ENCODE peak calls at places on chromosomes 5 and 9, in ten cellular contexts. R, G, F, U, Q, X, C, B, D and L are unnamed samples.

GRCh38 chr5:3602713-3603502 is 7.3 kb downstream of the IRX1 start:
- DNase-seq in U (no peak), F (peak; percentile 36), Q (no peak), C (peak; percentile 51), R (no peak), G (no peak), B (peak; percentile 72), D (no peak), X (no peak), L (no peak)

GRCh38 chr5:16461782-16462181 is 3.8 kb downstream of the ZNF622 start:
- DNase-seq in U (no peak), Q (no peak), R (no peak), X (no peak), C (no peak), F (no peak), G (peak; percentile 94), D (no peak), B (no peak), L (no peak)

GRCh38 chr5:116498478-116498877 is 76.1 kb downstream of the SEMA6A start:
- DNase-seq in R (no peak), D (no peak), B (no peak), F (no peak), U (peak; percentile 34), G (no peak), C (no peak), X (no peak), Q (no peak), L (no peak)

GRCh38 chr5:111563041-111563822 is 50.9 kb upstream of the STARD4 start:
- DNase-seq in G (peak; percentile 90), C (no peak), R (no peak), B (no peak), X (no peak), U (no peak), Q (no peak), F (no peak), D (no peak), L (peak; percentile 61)

GRCh38 chr5:162684145-162684544 is 616.6 kb downstream of the GABRG2 start:
- DNase-seq in F (no peak), B (no peak), C (no peak), Q (no peak), G (no peak), X (no peak), D (no peak), U (no peak), R (no peak), L (no peak)

GRCh38 chr9:128103589-128103962 is 24.0 kb downstream of the PTGES2 start:
- DNase-seq in B (peak; percentile 73), R (no peak), G (no peak), X (no peak), F (no peak), C (peak; percentile 9), Q (no peak), D (peak; percentile 83), U (peak; percentile 41), L (no peak)

GRCh38 chr9:128902351-128903078 is 18.3 kb upstream of the PHYHD1 start:
- DNase-seq in X (no peak), R (no peak), D (no peak), Q (no peak), F (peak; percentile 66), B (peak; percentile 97), C (peak; percentile 64), U (no peak), G (no peak), L (no peak)

GRCh38 chr5:146699729-146700430 is 178.7 kb downstream of the PPP2R2B start:
- DNase-seq in D (no peak), B (no peak), U (no peak), Q (no peak), X (no peak), G (no peak), R (no peak), F (no peak), C (no peak), L (no peak)

GRCh38 chr5:60886158-60886557 is 42.1 kb upstream of the ELOVL7 start:
- DNase-seq in Q (no peak), U (no peak), G (no peak), X (no peak), C (no peak), D (no peak), B (no peak), F (no peak), R (no peak), L (no peak)

GRCh38 chr5:14675865-14676300 is 11.4 kb downstream of the OTULIN start:
- DNase-seq in C (no peak), D (no peak), X (no peak), Q (no peak), G (no peak), B (no peak), U (no peak), F (no peak), R (no peak), L (no peak)

GRCh38 chr5:171893290-171893890 is 107.8 kb downstream of the SMIM23 start:
- DNase-seq in F (no peak), D (no peak), X (no peak), G (peak; percentile 81), U (no peak), B (no peak), C (no peak), R (no peak), Q (no peak), L (no peak)

GRCh38 chr5:158812381-158812780 is 287.3 kb downstream of the EBF1 start:
- DNase-seq in R (no peak), F (no peak), X (no peak), B (peak; percentile 91), G (no peak), Q (peak; percentile 21), C (no peak), U (peak; percentile 41), D (no peak), L (peak; percentile 73)

DNA sequence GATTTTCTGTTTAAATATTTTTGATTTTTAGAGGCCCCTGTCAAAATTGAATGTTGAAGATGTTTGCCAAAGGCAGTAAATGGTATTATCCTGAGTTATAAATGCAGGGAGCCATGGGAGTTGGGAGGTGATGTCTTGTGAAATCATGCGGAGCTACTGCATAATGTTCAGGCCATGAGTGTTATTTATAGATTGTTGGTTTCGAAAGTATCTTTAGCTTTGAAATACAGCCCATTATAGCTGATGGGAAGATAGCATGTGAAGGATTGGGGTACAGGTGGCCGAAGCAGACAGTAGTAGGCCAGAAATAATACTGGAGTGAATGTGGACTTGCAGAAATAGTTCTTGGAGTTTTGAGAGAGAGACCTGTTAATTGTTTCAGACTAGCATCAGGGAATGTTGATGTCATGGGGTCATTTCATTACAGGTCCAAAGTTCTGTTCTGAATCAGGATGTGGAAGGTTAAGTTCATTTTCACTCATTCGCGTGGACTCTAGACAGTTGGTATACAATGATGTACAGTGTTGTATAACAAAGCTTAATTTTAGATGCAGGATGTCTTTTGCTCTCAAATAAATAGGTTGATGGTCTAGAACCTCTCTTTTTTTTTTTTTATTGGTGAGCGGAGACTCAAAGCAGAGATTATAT is 3.8 kb downstream of the ATP6V1G1 start:
- DNase-seq in R (no peak), U (no peak), X (no peak), B (no peak), D (no peak), G (no peak), C (no peak), Q (no peak), F (no peak), L (no peak)
- H3K4me1 ChIP-seq in R (peaks cover 28% of the 10 kb centered on the region), U (peaks cover 13% of the 10 kb centered on the region), X (peaks cover 10% of the 10 kb centered on the region), B (peaks cover 64% of the 10 kb centered on the region), D (peaks cover 37% of the 10 kb centered on the region), G (peaks cover 7% of the 10 kb centered on the region), C (peaks cover 28% of the 10 kb centered on the region), Q (peaks cover 45% of the 10 kb centered on the region), F (peaks cover 59% of the 10 kb centered on the region), L (peaks cover 49% of the 10 kb centered on the region)

GRCh38 chr9:105419981-105420597 is 27.7 kb upstream of the FSD1L start:
- DNase-seq in U (no peak), C (no peak), Q (no peak), X (no peak), D (peak; percentile 62), R (no peak), G (no peak), B (no peak), F (no peak), L (no peak)
- H3K27ac ChIP-seq in U (no peak overlapping the region), C (no peak overlapping the region), Q (no peak overlapping the region), X (no peak overlapping the region), D (peak overlapping the region; percentile 88), R (no peak overlapping the region), G (no peak overlapping the region), B (no peak overlapping the region), F (no peak overlapping the region), L (no peak overlapping the region)

GRCh38 chr9:35073276-35073607 is 817 bp upstream of the VCP start:
- DNase-seq in G (peak; percentile 19), R (no peak), C (no peak), D (no peak), U (no peak), F (no peak), Q (no peak), X (no peak), B (no peak), L (no peak)

GRCh38 chr9:35074141-35074540 is 1.7 kb upstream of the VCP start:
- DNase-seq in C (no peak), U (no peak), B (peak; percentile 69), X (no peak), R (no peak), D (no peak), G (no peak), F (no peak), Q (no peak), L (peak; percentile 54)

GRCh38 chr9:35070823-35071813 is 1.3 kb downstream of the VCP start:
- DNase-seq in X (no peak), U (no peak), F (peak; percentile 30), D (no peak), B (no peak), C (no peak), Q (peak; percentile 49), G (peak; percentile 46), R (no peak), L (no peak)

GRCh38 chr9:35072461-35073275 is at the start of gene VCP:
- DNase-seq in G (peak; percentile 99), D (peak; percentile 99), R (peak; percentile 100), Q (peak; percentile 99), X (peak; percentile 99), B (peak; percentile 98), F (peak; percentile 98), U (peak; percentile 97), C (peak; percentile 98), L (peak; percentile 99)

DNA sequence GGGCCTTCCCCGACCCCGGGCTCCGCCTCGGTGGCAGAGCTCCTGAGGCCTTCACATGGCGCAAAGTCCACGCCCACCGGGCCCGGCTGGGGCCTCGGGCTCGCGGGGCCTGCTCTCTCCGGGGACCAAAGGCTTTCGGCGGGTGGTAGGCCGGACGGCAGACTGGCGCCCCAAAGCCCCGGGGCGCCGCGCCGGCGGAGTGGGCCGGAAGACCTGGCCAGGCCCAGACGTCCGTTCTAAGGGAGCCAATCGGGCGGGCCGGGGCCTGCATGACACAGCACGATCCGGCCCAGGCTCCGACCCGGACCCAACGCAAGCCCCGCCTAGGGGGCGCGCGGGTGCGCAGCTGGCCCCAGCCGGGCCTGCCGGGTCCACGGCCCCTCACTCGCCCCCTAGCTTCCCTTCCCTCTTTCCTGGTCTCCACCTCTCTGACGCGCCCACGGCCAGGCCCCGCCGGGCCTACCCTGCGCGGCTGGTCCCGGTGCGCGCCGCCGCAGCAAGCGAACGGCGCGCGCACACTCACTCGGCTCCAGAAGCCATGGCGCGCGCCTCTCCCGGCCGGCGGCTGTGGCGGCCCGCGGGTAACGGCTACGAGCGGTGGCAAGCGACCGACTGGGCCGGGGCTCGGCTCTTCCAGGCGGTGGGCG is 488 bp downstream of the VCP start:
- DNase-seq in F (peak; percentile 87), U (peak; percentile 79), X (peak; percentile 62), Q (peak; percentile 92), R (peak; percentile 77), D (peak; percentile 90), C (peak; percentile 93), B (peak; percentile 97), G (peak; percentile 84), L (peak; percentile 94)
- TF ChIP-seq POLR2A in F (no peak), U (no peak), X (no peak), Q (no peak), R (no peak), D (no peak), C (peak; percentile 2), B (no peak), G (peak; percentile 87), L (peak; percentile 11)

GRCh38 chr9:136239135-136239962 is 6.3 kb downstream of the QSOX2 start:
- DNase-seq in F (no peak), C (no peak), R (no peak), B (no peak), X (no peak), G (no peak), D (no peak), U (no peak), Q (no peak), L (no peak)
- H3K4me1 ChIP-seq in F (peaks cover 47% of the 10 kb centered on the region), C (peaks cover 30% of the 10 kb centered on the region), R (peaks cover 12% of the 10 kb centered on the region), B (peaks cover 68% of the 10 kb centered on the region), X (peaks cover 7% of the 10 kb centered on the region), G (peaks cover under 1% of the 10 kb centered on the region), D (peaks cover 3% of the 10 kb centered on the region), U (peaks cover 2% of the 10 kb centered on the region), Q (peaks cover 21% of the 10 kb centered on the region), L (peaks cover 2% of the 10 kb centered on the region)